ENCODE peak calls at places on chromosomes 13 and 19, in nine cellular contexts. Q, P, E, K, Z, V, J, N and W are unnamed samples.

GRCh38 chr19:16328824-16329482 is 4.3 kb downstream of the KLF2 start:
- DNase-seq in Q (peak), Z (no peak), V (no peak), P (no peak), K (no peak), N (no peak), E (peak), J (no peak), W (no peak)

GRCh38 chr13:25756916-25757315 is 294.9 kb downstream of the SHISA2 start:
- DNase-seq in V (no peak), N (no peak), J (no peak), P (no peak), K (no peak), Q (no peak), E (no peak), Z (no peak), W (no peak)

GRCh38 chr13:61095885-61096284 is 319.8 kb downstream of the PCDH20 start:
- DNase-seq in K (no peak), J (no peak), P (no peak), N (no peak), E (no peak), Z (no peak), V (no peak), Q (no peak), W (no peak)

GRCh38 chr19:3098515-3099346 is 4.6 kb downstream of the GNA11 start:
- DNase-seq in V (no peak), P (no peak), K (peak), N (peak), Q (peak), J (no peak), Z (no peak), E (peak), W (peak)

GRCh38 chr19:6710273-6711077 is 10.0 kb downstream of the C3 start:
- DNase-seq in P (no peak), V (no peak), J (no peak), K (no peak), Q (no peak), E (no peak), N (no peak), Z (no peak), W (no peak)

GRCh38 chr19:41263042-41263849 is 926 bp upstream of the HNRNPUL1 start:
- DNase-seq in E (peak), Q (peak), V (peak), K (peak), P (peak), N (peak), Z (peak), J (peak), W (peak)

GRCh38 chr13:36858285-36858684 is 39.3 kb downstream of the RFXAP start:
- DNase-seq in Z (peak), K (peak), V (peak), P (no peak), Q (no peak), E (peak), J (peak), N (no peak), W (peak)

GRCh38 chr13:93224545-93224944 is 2.1 kb upstream of the GPC6 start:
- DNase-seq in K (no peak), E (peak), V (no peak), Z (peak), J (no peak), P (peak), Q (no peak), N (no peak), W (no peak)

GRCh38 chr19:7987084-7987768 is 18.2 kb downstream of the ELAVL1 start:
- DNase-seq in E (no peak), N (no peak), Z (no peak), J (no peak), P (no peak), Q (no peak), V (no peak), K (no peak), W (no peak)

GRCh38 chr13:95118541-95119324 is 182.5 kb downstream of the ABCC4 start:
- DNase-seq in E (no peak), J (no peak), K (no peak), V (no peak), N (no peak), Z (no peak), P (no peak), Q (no peak), W (no peak)

GRCh38 chr19:47485210-47485609 is 1.2 kb upstream of the KPTN start:
- DNase-seq in J (no peak), Q (peak), N (no peak), E (no peak), Z (no peak), P (no peak), V (no peak), K (no peak), W (no peak)

GRCh38 chr19:1205114-1206062 is at the start of gene STK11:
- DNase-seq in E (peak), N (peak), Q (peak), V (peak), K (peak), J (no peak), P (peak), Z (peak), W (peak)

GRCh38 chr19:3849092-3849491 is 19.7 kb downstream of the ZFR2 start:
- DNase-seq in N (no peak), V (no peak), K (peak), Q (peak), E (no peak), Z (no peak), P (no peak), J (no peak), W (no peak)

GRCh38 chr19:14393303-14393702 is 12.1 kb downstream of the ADGRE5 start:
- DNase-seq in V (no peak), Q (no peak), K (no peak), E (no peak), N (no peak), P (no peak), Z (no peak), J (no peak), W (no peak)

GRCh38 chr19:30074096-30074495 is 132.1 kb downstream of the URI1 start:
- DNase-seq in Z (no peak), P (no peak), Q (no peak), V (no peak), E (no peak), N (peak), J (no peak), K (no peak), W (no peak)

GRCh38 chr19:5018224-5019015 is 49.5 kb downstream of the KDM4B start:
- DNase-seq in V (peak), Z (no peak), Q (no peak), E (peak), N (no peak), J (no peak), P (peak), K (no peak), W (peak)

GRCh38 chr13:97130201-97130600 is 91.9 kb upstream of the MBNL2 start:
- DNase-seq in E (no peak), J (no peak), Z (no peak), N (no peak), K (no peak), V (no peak), Q (no peak), P (no peak), W (no peak)

GRCh38 chr19:45160870-45161714 is at the start of gene NKPD1:
- DNase-seq in J (no peak), Q (no peak), Z (no peak), N (no peak), P (no peak), K (no peak), V (no peak), E (no peak), W (no peak)

GRCh38 chr13:86020350-86021002 is 221.3 kb upstream of the SLITRK6 start:
- DNase-seq in K (peak), Q (no peak), V (no peak), Z (no peak), J (no peak), E (peak), P (peak), N (no peak), W (peak)

GRCh38 chr19:49614096-49614857 is 23.3 kb downstream of the PRR12 start:
- DNase-seq in P (peak), E (peak), N (no peak), V (peak), Z (no peak), J (peak), K (peak), Q (no peak), W (peak)

GRCh38 chr19:3762130-3762473 is 380 bp upstream of the MRPL54 start:
- DNase-seq in N (no peak), J (no peak), P (no peak), E (no peak), V (no peak), Q (no peak), K (no peak), Z (no peak), W (no peak)

GRCh38 chr19:41584260-41584810 is 8.4 kb downstream of the CEACAM21 start:
- DNase-seq in Q (no peak), V (no peak), Z (no peak), K (no peak), P (no peak), E (no peak), N (no peak), J (no peak), W (no peak)

GRCh38 chr13:48066310-48066989 is 28.5 kb downstream of the MED4 start:
- DNase-seq in Q (no peak), P (no peak), N (no peak), E (no peak), Z (no peak), V (peak), K (peak), J (no peak), W (no peak)

GRCh38 chr19:1468274-1469199 is 10.5 kb downstream of the C19orf25 start:
- DNase-seq in N (no peak), Q (no peak), E (no peak), Z (no peak), V (no peak), J (no peak), K (peak), P (no peak), W (no peak)

GRCh38 chr13:21297914-21298831 is 121.7 kb downstream of the MRPL57 start:
- DNase-seq in Z (peak), N (peak), E (peak), P (peak), J (peak), V (peak), Q (peak), K (peak), W (peak)

GRCh38 chr13:80217614-80218456 is 123.1 kb downstream of the SPRY2 start:
- DNase-seq in K (no peak), P (peak), N (no peak), E (peak), V (no peak), Z (no peak), Q (no peak), J (no peak), W (no peak)

GRCh38 chr19:29375429-29376093 is 150.2 kb upstream of the VSTM2B start:
- DNase-seq in E (no peak), N (peak), K (no peak), V (no peak), J (no peak), Q (no peak), P (no peak), Z (no peak), W (no peak)

GRCh38 chr13:109729031-109729870 is 57.1 kb downstream of the IRS2 start:
- DNase-seq in P (no peak), K (peak), V (no peak), E (peak), Z (no peak), J (no peak), N (no peak), Q (no peak), W (peak)

GRCh38 chr19:13097331-13098258 is 5.1 kb downstream of the LYL1 start:
- DNase-seq in N (peak), P (no peak), J (no peak), K (no peak), E (no peak), V (no peak), Z (no peak), Q (peak), W (no peak)

GRCh38 chr13:25901460-25902376 is 150.1 kb downstream of the SHISA2 start:
- DNase-seq in K (peak), N (no peak), J (peak), P (peak), Z (no peak), Q (no peak), E (peak), V (no peak), W (peak)

GRCh38 chr13:19123502-19123901 is 58.1 kb downstream of the TUBA3C start:
- DNase-seq in Q (no peak), J (no peak), E (no peak), Z (no peak), K (no peak), V (no peak), N (no peak), P (no peak), W (no peak)

GRCh38 chr19:37931941-37932655 is 25.1 kb downstream of the SIPA1L3 start:
- DNase-seq in N (peak), P (peak), K (peak), J (peak), V (no peak), Z (peak), E (peak), Q (peak), W (peak)

GRCh38 chr13:36436811-36437210 is 4.5 kb downstream of the CCNA1 start:
- DNase-seq in V (no peak), E (no peak), P (no peak), Z (no peak), N (no peak), J (no peak), Q (no peak), K (no peak), W (no peak)

GRCh38 chr13:99260216-99260615 is 2.0 kb upstream of the GPR18 start:
- DNase-seq in Q (no peak), J (no peak), Z (no peak), K (no peak), N (no peak), E (no peak), P (no peak), V (no peak), W (no peak)

GRCh38 chr13:43316997-43317396 is 293.6 kb downstream of the DNAJC15 start:
- DNase-seq in N (no peak), E (peak), K (no peak), V (no peak), Q (no peak), J (no peak), Z (no peak), P (peak), W (peak)

DNA sequence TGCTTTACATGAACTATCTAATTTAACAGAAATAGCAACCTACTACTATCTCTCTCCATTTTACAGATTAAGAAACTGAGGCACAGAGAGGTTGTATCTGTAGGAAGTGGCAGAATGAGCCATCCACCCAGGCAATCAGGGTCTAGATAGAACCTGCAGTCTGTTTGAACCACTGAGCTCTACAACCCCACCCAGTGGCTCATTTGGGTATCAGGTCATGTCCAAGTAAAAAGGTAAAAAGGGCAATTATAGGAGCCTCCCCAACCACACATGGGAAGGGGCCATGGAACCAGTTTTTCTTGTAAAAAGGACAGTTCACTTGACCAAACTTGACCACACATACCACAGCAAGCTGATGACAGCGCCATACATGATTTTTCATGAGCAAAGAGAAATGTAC is 92.9 kb upstream of the SGCG start:
- DNase-seq in J (peak), E (peak), V (no peak), K (no peak), Q (no peak), N (no peak), Z (no peak), P (peak), W (no peak)
- TF ChIP-seq CTCF in J (peak), E (peak), V (peak), K (no peak), Q (no peak), N (no peak), Z (peak), P (peak), W (peak)

GRCh38 chr13:40985596-40986327 is 33.4 kb downstream of the ELF1 start:
- DNase-seq in N (no peak), E (no peak), J (no peak), Q (no peak), V (no peak), K (no peak), P (no peak), Z (no peak), W (no peak)
- H3K4me3 ChIP-seq in N (no peak), E (no peak), J (no peak), Q (no peak), V (no peak), K (no peak), P (no peak), Z (no peak), W (no peak)

GRCh38 chr13:111927181-111927540 is 139.8 kb upstream of the SOX1 start:
- DNase-seq in P (no peak), K (no peak), Q (no peak), E (no peak), N (no peak), J (no peak), V (no peak), Z (no peak), W (no peak)
- TF ChIP-seq CTCF in P (no peak), K (no peak), Q (no peak), E (no peak), N (no peak), J (no peak), V (no peak), Z (no peak), W (no peak)

GRCh38 chr19:43779147-43779819 is 1.5 kb downstream of the KCNN4 start:
- DNase-seq in N (peak), V (no peak), J (no peak), Q (no peak), E (no peak), P (no peak), Z (no peak), K (peak), W (no peak)
- H3K4me3 ChIP-seq in N (peak), V (no peak), J (peak), Q (peak), E (peak), P (no peak), Z (peak), K (peak), W (no peak)

GRCh38 chr19:31568724-31569123 is 219.5 kb upstream of the TSHZ3 start:
- DNase-seq in Z (no peak), V (no peak), Q (no peak), K (no peak), P (no peak), J (no peak), N (peak), E (no peak), W (no peak)

GRCh38 chr19:31572671-31573298 is 223.5 kb upstream of the TSHZ3 start:
- DNase-seq in E (no peak), N (peak), K (no peak), Q (no peak), V (no peak), Z (no peak), P (no peak), J (no peak), W (no peak)

GRCh38 chr19:31578326-31578725 is 229.1 kb upstream of the TSHZ3 start:
- DNase-seq in Q (no peak), N (peak), Z (no peak), V (no peak), E (no peak), P (no peak), K (no peak), J (no peak), W (no peak)

GRCh38 chr19:31570718-31571117 is 221.5 kb upstream of the TSHZ3 start:
- DNase-seq in Z (no peak), E (no peak), J (no peak), K (no peak), V (no peak), P (no peak), Q (no peak), N (peak), W (no peak)

DNA sequence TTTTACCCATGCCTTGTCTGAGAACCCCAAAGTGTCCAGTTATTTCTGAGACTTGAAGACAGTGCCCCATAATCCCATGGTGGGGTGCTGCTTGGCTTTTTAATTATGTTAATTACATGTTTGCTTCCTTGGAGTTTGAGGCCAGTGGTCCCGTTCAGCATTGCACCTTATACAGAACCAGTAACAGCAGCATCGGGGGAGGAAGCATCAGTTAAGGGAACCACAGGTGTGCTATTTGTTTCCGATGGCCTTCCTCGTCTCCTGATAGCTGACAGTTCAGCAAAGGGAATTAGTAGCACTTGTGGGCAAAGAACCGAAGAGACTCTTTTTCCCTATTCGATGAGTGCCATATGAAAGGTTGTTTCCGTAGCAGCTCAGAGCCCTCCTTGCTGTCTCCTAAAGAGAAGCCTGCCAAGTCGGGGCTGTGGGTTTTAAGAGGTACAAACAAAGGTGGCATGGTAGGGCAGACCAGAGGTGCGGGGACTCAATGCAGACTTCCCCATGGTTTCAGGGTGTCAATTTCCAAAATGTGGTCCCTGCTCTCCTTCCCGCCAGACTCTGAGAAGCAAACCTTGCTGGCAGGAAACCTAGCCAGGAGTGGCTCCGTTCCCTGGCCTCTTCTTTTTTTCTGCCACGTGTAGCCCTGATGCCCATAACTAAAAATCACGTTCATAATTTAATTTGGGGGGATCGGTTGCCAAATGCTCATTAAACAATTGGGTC is 225.2 kb upstream of the TSHZ3 start:
- DNase-seq in V (no peak), N (peak), Q (no peak), E (no peak), Z (no peak), K (no peak), J (no peak), P (no peak), W (no peak)
- TF ChIP-seq CTCF in V (no peak), N (no peak), Q (no peak), E (no peak), Z (no peak), K (no peak), J (no peak), P (no peak), W (no peak)

GRCh38 chr13:46578590-46578975 is 25.6 kb downstream of the LRCH1 start:
- DNase-seq in V (no peak), N (no peak), Q (no peak), K (no peak), P (no peak), E (no peak), J (no peak), Z (no peak), W (no peak)
- H3K4me3 ChIP-seq in V (no peak), N (peak), Q (no peak), K (no peak), P (no peak), E (no peak), J (no peak), Z (no peak), W (no peak)

GRCh38 chr13:107803822-107804495 is 411.4 kb downstream of the LIG4 start:
- DNase-seq in Z (no peak), Q (no peak), V (no peak), N (no peak), E (no peak), P (no peak), K (no peak), J (no peak), W (no peak)

GRCh38 chr13:107799001-107799400 is 416.3 kb downstream of the LIG4 start:
- DNase-seq in V (no peak), J (no peak), Q (no peak), E (no peak), N (no peak), K (no peak), Z (peak), P (no peak), W (no peak)
- TF ChIP-seq CTCF in V (no peak), J (no peak), Q (no peak), E (no peak), N (no peak), K (no peak), Z (no peak), P (no peak), W (no peak)

DNA sequence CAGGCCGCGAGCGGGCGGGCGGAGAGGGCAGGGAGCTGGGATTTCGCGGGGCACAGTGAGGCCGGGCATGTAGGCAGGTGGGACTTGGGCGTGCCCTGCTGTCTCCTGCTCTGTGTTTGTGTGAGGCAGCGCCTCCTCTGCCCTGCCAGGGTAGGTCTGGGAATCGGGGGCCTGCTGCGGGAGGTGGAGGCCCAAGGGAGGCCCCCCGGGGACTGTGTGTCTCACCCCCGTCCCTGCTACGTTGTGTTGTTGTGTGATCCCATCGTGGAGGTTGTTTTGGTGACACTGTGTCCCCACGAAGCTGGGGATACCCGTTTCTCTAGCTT is 957 bp downstream of the FXYD1 start:
- DNase-seq in K (no peak), Z (no peak), N (no peak), P (no peak), J (no peak), Q (no peak), V (no peak), E (no peak), W (no peak)
- H3K4me3 ChIP-seq in K (no peak), Z (no peak), N (peak), P (no peak), J (no peak), Q (peak), V (no peak), E (no peak), W (no peak)